ENCODE peak calls at places on chromosomes 13 and 19, in seven cellular contexts. Z is uterus; O is NCI-H446; V is NCI-H2171 treated with DMSO at 0.1 percent for 48 hours; X is T-helper 1 cell; J is stimulated activated CD4-positive, alpha-beta T cell treated with anti-CD3 and anti-CD28 coated beads, Interleukin-4, amount 100 ng/mL, for 1 hour; C is right atrium auricular region. D is an unnamed sample.

GRCh38 chr19:55473613-55474012 is 2.8 kb upstream of the ZNF628 start:
- DNase-seq in Z (no peak), X (no peak), J (no peak), C (no peak), V (no peak), O (no peak), D (no peak)

GRCh38 chr19:38024991-38025716 is 118.1 kb downstream of the SIPA1L3 start:
- DNase-seq in V (peak), Z (no peak), J (no peak), O (peak), C (no peak), X (no peak), D (peak)

GRCh38 chr13:41905600-41906254 is 55.2 kb downstream of the VWA8 start:
- DNase-seq in C (no peak), O (no peak), Z (no peak), V (peak), X (peak), J (no peak), D (peak)

GRCh38 chr13:96223231-96223630 is 133.3 kb downstream of the HS6ST3 start:
- DNase-seq in X (no peak), V (no peak), O (no peak), Z (no peak), C (peak), J (no peak), D (no peak)

GRCh38 chr13:114286808-114287207 is 5.4 kb downstream of the UPF3A start:
- DNase-seq in Z (no peak), J (no peak), O (no peak), C (no peak), V (no peak), X (no peak), D (no peak)

GRCh38 chr19:7191946-7192691 is 102.1 kb downstream of the INSR start:
- DNase-seq in O (no peak), Z (no peak), V (no peak), C (no peak), J (peak), X (peak), D (no peak)

GRCh38 chr19:46021531-46022041 is 1.3 kb downstream of the PGLYRP1 start:
- DNase-seq in Z (no peak), V (no peak), C (no peak), J (no peak), O (no peak), X (no peak), D (peak)

GRCh38 chr19:48509467-48510194 is 2.0 kb downstream of the LMTK3 start:
- DNase-seq in Z (no peak), V (no peak), C (no peak), X (no peak), J (no peak), O (no peak), D (peak)

GRCh38 chr13:110565296-110565695 is 3.8 kb upstream of the RAB20 start:
- DNase-seq in X (no peak), V (no peak), Z (no peak), O (no peak), J (no peak), C (no peak), D (no peak)

GRCh38 chr13:40961224-40961623 is 57.9 kb downstream of the ELF1 start:
- DNase-seq in C (no peak), O (no peak), Z (no peak), J (no peak), X (no peak), V (no peak), D (no peak)

GRCh38 chr13:24228852-24229458 is 68.4 kb downstream of the SPATA13 start:
- DNase-seq in O (no peak), J (no peak), C (no peak), X (peak), Z (no peak), V (peak), D (peak)

GRCh38 chr19:47541507-47541906 is 26.6 kb upstream of the NAPA start:
- DNase-seq in V (no peak), Z (no peak), C (no peak), O (no peak), J (no peak), X (peak), D (no peak)

GRCh38 chr19:36771275-36772231 is 1.1 kb downstream of the ZNF850 start:
- DNase-seq in J (no peak), X (peak), Z (peak), C (peak), V (no peak), O (peak), D (peak)

GRCh38 chr19:8331263-8331840 is 10.1 kb downstream of the RPS28 start:
- DNase-seq in J (no peak), O (no peak), X (no peak), C (no peak), V (no peak), Z (no peak), D (no peak)

GRCh38 chr19:51488491-51488890 is 10.2 kb downstream of the CEACAM18 start:
- DNase-seq in X (no peak), C (no peak), J (no peak), V (no peak), O (no peak), Z (no peak), D (no peak)

GRCh38 chr13:21124853-21125252 is 51.5 kb downstream of the SKA3 start:
- DNase-seq in X (no peak), Z (no peak), V (peak), O (peak), C (no peak), J (no peak), D (peak)

GRCh38 chr19:35592226-35592625 is 6.3 kb downstream of the PMIS2 start:
- DNase-seq in O (no peak), J (no peak), V (no peak), X (peak), Z (no peak), C (no peak), D (peak)

GRCh38 chr19:246551-246950 is 44.7 kb downstream of the PLPP2 start:
- DNase-seq in J (no peak), X (peak), O (no peak), Z (no peak), C (no peak), V (no peak), D (no peak)

GRCh38 chr19:40543029-40543597 is 33.6 kb upstream of the SHKBP1 start:
- DNase-seq in O (no peak), V (peak), J (no peak), Z (no peak), C (no peak), X (no peak), D (no peak)

GRCh38 chr13:94548382-94549240 is 47.3 kb downstream of the TGDS start:
- DNase-seq in X (peak), Z (peak), C (peak), J (peak), V (peak), O (no peak), D (peak)

GRCh38 chr13:34671136-34671535 is 270.9 kb upstream of the NBEA start:
- DNase-seq in O (peak), X (no peak), V (no peak), C (peak), Z (no peak), J (no peak), D (no peak)

GRCh38 chr13:79870766-79871165 is 389.8 kb downstream of the NDFIP2 start:
- DNase-seq in Z (no peak), O (no peak), V (peak), X (no peak), C (no peak), J (no peak), D (no peak)

GRCh38 chr13:25112856-25113255 is 16.9 kb downstream of the PABPC3 start:
- DNase-seq in X (no peak), C (no peak), O (no peak), V (peak), J (no peak), Z (no peak), D (peak)

GRCh38 chr19:8158411-8159074 is 9.2 kb upstream of the FBN3 start:
- DNase-seq in V (peak), C (peak), Z (peak), O (peak), J (peak), X (peak), D (peak)

GRCh38 chr13:85445534-85445933 is 353.7 kb downstream of the SLITRK6 start:
- DNase-seq in J (no peak), V (no peak), O (no peak), X (no peak), Z (no peak), C (no peak), D (no peak)

GRCh38 chr19:33159149-33159548 is 27.2 kb downstream of the WDR88 start:
- DNase-seq in C (no peak), X (no peak), J (no peak), Z (no peak), V (no peak), O (no peak), D (no peak)

GRCh38 chr13:103788061-103788652 is 721.9 kb upstream of the SLC10A2 start:
- DNase-seq in O (no peak), X (no peak), J (no peak), V (peak), C (no peak), Z (no peak), D (peak)

GRCh38 chr19:1616875-1617274 is 11.6 kb upstream of the UQCR11 start:
- DNase-seq in Z (no peak), O (no peak), V (no peak), X (no peak), J (no peak), C (no peak), D (no peak)

GRCh38 chr13:48979892-48980291 is 4.2 kb downstream of the FNDC3A start:
- DNase-seq in Z (no peak), C (no peak), O (no peak), J (no peak), X (no peak), V (no peak), D (no peak)

GRCh38 chr19:30718728-30719127 is 346.5 kb downstream of the ZNF536 start:
- DNase-seq in Z (no peak), J (no peak), C (no peak), X (no peak), O (no peak), V (no peak), D (peak)

GRCh38 chr13:47080616-47081015 is 183.8 kb upstream of the HTR2A start:
- DNase-seq in X (no peak), O (no peak), C (no peak), V (no peak), J (no peak), Z (no peak), D (no peak)

D was measured in NCI-H82.